ENCODE peak calls at places on chromosomes 11 and 22, in nine cellular contexts. M, N, S, D, P, J, Z, V and I are unnamed samples.

GRCh38 chr22:29070490-29070889 is 2.3 kb upstream of the KREMEN1 start:
- DNase-seq in M (no peak), N (no peak), S (no peak), D (no peak), P (no peak), J (no peak), Z (no peak), V (no peak), I (no peak)

GRCh38 chr11:13786688-13787087 is 118.2 kb downstream of the FAR1 start:
- DNase-seq in M (no peak), N (no peak), S (no peak), D (no peak), P (no peak), J (no peak), Z (no peak), V (no peak), I (no peak)

GRCh38 chr11:119316729-119317591 is at the start of gene MCAM:
- DNase-seq in M (no peak), N (peak), S (no peak), D (no peak), P (no peak), J (peak), Z (no peak), V (no peak), I (no peak)

GRCh38 chr11:111427471-111427912 is 48.4 kb upstream of the POU2AF1 start:
- DNase-seq in M (no peak), N (peak), S (no peak), D (no peak), P (no peak), J (no peak), Z (peak), V (no peak), I (no peak)

GRCh38 chr22:50308986-50309600 is 1.6 kb upstream of the PLXNB2 start:
- DNase-seq in M (no peak), N (no peak), S (no peak), D (no peak), P (no peak), J (no peak), Z (no peak), V (no peak), I (no peak)

GRCh38 chr11:128533473-128533872 is 53.9 kb downstream of the ETS1 start:
- DNase-seq in M (no peak), N (no peak), S (no peak), D (no peak), P (no peak), J (no peak), Z (no peak), V (no peak), I (no peak)

GRCh38 chr11:19691815-19692214 is 20.8 kb upstream of the NAV2 start:
- DNase-seq in M (no peak), N (no peak), S (no peak), D (no peak), P (no peak), J (no peak), Z (no peak), V (no peak), I (no peak)

GRCh38 chr11:120648706-120649250 is 137.2 kb downstream of the GRIK4 start:
- DNase-seq in M (no peak), N (no peak), S (no peak), D (no peak), P (no peak), J (no peak), Z (no peak), V (no peak), I (no peak)

GRCh38 chr11:114610984-114611944 is 15.7 kb upstream of the NXPE4 start:
- DNase-seq in M (no peak), N (no peak), S (no peak), D (no peak), P (no peak), J (no peak), Z (no peak), V (no peak), I (no peak)

GRCh38 chr11:134678744-134679143 is 266.7 kb upstream of the B3GAT1 start:
- DNase-seq in M (no peak), N (no peak), S (no peak), D (no peak), P (no peak), J (no peak), Z (no peak), V (no peak), I (no peak)

GRCh38 chr11:57480409-57481137 is 20.2 kb downstream of the RTN4RL2 start:
- DNase-seq in M (peak), N (peak), S (no peak), D (no peak), P (peak), J (peak), Z (no peak), V (no peak), I (peak)

GRCh38 chr11:75307058-75307457 is 44.4 kb downstream of the ARRB1 start:
- DNase-seq in M (no peak), N (no peak), S (no peak), D (no peak), P (no peak), J (no peak), Z (no peak), V (no peak), I (no peak)

GRCh38 chr22:20956258-20957117 is 10.6 kb upstream of the AIFM3 start:
- DNase-seq in M (no peak), N (no peak), S (no peak), D (no peak), P (no peak), J (no peak), Z (no peak), V (no peak), I (no peak)

GRCh38 chr22:29799217-29799680 is 32.1 kb downstream of the UQCR10 start:
- DNase-seq in M (no peak), N (no peak), S (no peak), D (peak), P (no peak), J (peak), Z (peak), V (peak), I (no peak)

GRCh38 chr11:18650859-18651557 is 16.9 kb upstream of the SPTY2D1 start:
- DNase-seq in M (no peak), N (peak), S (no peak), D (peak), P (no peak), J (no peak), Z (peak), V (no peak), I (no peak)

GRCh38 chr11:3169235-3169951 is 4.3 kb upstream of the OSBPL5 start:
- DNase-seq in M (peak), N (no peak), S (no peak), D (no peak), P (no peak), J (peak), Z (no peak), V (no peak), I (no peak)

GRCh38 chr11:114233755-114234154 is 62.4 kb upstream of the NNMT start:
- DNase-seq in M (no peak), N (no peak), S (no peak), D (no peak), P (no peak), J (no peak), Z (no peak), V (no peak), I (no peak)

GRCh38 chr11:118914178-118914918 is 11.4 kb downstream of the BCL9L start:
- DNase-seq in M (peak), N (no peak), S (peak), D (no peak), P (peak), J (no peak), Z (peak), V (no peak), I (no peak)